ENCODE peak calls at places on chromosomes 11 and 22, in ten cellular contexts. One of them, this sample, is unnamed.

GRCh38 chr11:117668291-117668690 is 128.7 kb downstream of the DSCAML1 start:
- DNase-seq in Karpas-422: no peak
- DNase-seq in GM23248: no peak
- DNase-seq in prostate gland: no peak
- DNase-seq in CD8-positive, alpha-beta memory T cell: no peak
- DNase-seq in SK-N-MC: no peak
- DNase-seq in CD8-positive, alpha-beta T cell: no peak
- DNase-seq in substantia nigra: no peak
- DNase-seq in uterus: no peak
- DNase-seq in aorta: no peak
- DNase-seq in this sample: no peak

GRCh38 chr11:87466228-87466627 is 428.5 kb downstream of the TMEM135 start:
- DNase-seq in Karpas-422: no peak
- DNase-seq in GM23248: peak
- DNase-seq in prostate gland: no peak
- DNase-seq in CD8-positive, alpha-beta memory T cell: no peak
- DNase-seq in SK-N-MC: no peak
- DNase-seq in CD8-positive, alpha-beta T cell: no peak
- DNase-seq in substantia nigra: no peak
- DNase-seq in uterus: peak
- DNase-seq in aorta: no peak
- DNase-seq in this sample: no peak

GRCh38 chr11:31059529-31059928 is 310.0 kb downstream of the DCDC1 start:
- DNase-seq in Karpas-422: no peak
- DNase-seq in GM23248: no peak
- DNase-seq in prostate gland: no peak
- DNase-seq in CD8-positive, alpha-beta memory T cell: no peak
- DNase-seq in SK-N-MC: no peak
- DNase-seq in CD8-positive, alpha-beta T cell: no peak
- DNase-seq in substantia nigra: no peak
- DNase-seq in uterus: no peak
- DNase-seq in aorta: no peak
- DNase-seq in this sample: no peak

GRCh38 chr11:45672593-45672992 is 7.2 kb upstream of the CHST1 start:
- DNase-seq in Karpas-422: no peak
- DNase-seq in GM23248: no peak
- DNase-seq in prostate gland: no peak
- DNase-seq in CD8-positive, alpha-beta memory T cell: no peak
- DNase-seq in SK-N-MC: no peak
- DNase-seq in CD8-positive, alpha-beta T cell: no peak
- DNase-seq in substantia nigra: no peak
- DNase-seq in uterus: no peak
- DNase-seq in aorta: no peak
- DNase-seq in this sample: no peak

GRCh38 chr22:20554824-20555223 is 47.4 kb downstream of the MED15 start:
- DNase-seq in Karpas-422: no peak
- DNase-seq in GM23248: no peak
- DNase-seq in prostate gland: no peak
- DNase-seq in CD8-positive, alpha-beta memory T cell: no peak
- DNase-seq in SK-N-MC: no peak
- DNase-seq in CD8-positive, alpha-beta T cell: no peak
- DNase-seq in substantia nigra: no peak
- DNase-seq in uterus: peak
- DNase-seq in aorta: no peak
- DNase-seq in this sample: no peak

GRCh38 chr11:113311536-113311935 is 2.8 kb upstream of the TTC12 start:
- DNase-seq in Karpas-422: no peak
- DNase-seq in GM23248: no peak
- DNase-seq in prostate gland: no peak
- DNase-seq in CD8-positive, alpha-beta memory T cell: no peak
- DNase-seq in SK-N-MC: no peak
- DNase-seq in CD8-positive, alpha-beta T cell: no peak
- DNase-seq in substantia nigra: no peak
- DNase-seq in uterus: no peak
- DNase-seq in aorta: no peak
- DNase-seq in this sample: no peak

GRCh38 chr11:19510468-19510867 is 202.2 kb upstream of the NAV2 start:
- DNase-seq in Karpas-422: no peak
- DNase-seq in GM23248: no peak
- DNase-seq in prostate gland: no peak
- DNase-seq in CD8-positive, alpha-beta memory T cell: no peak
- DNase-seq in SK-N-MC: no peak
- DNase-seq in CD8-positive, alpha-beta T cell: no peak
- DNase-seq in substantia nigra: no peak
- DNase-seq in uterus: no peak
- DNase-seq in aorta: no peak
- DNase-seq in this sample: no peak

GRCh38 chr11:45193695-45194094 is 47.3 kb downstream of the PRDM11 start:
- DNase-seq in Karpas-422: no peak
- DNase-seq in GM23248: no peak
- DNase-seq in prostate gland: no peak
- DNase-seq in CD8-positive, alpha-beta memory T cell: no peak
- DNase-seq in SK-N-MC: no peak
- DNase-seq in CD8-positive, alpha-beta T cell: no peak
- DNase-seq in substantia nigra: no peak
- DNase-seq in uterus: no peak
- DNase-seq in aorta: no peak
- DNase-seq in this sample: no peak

GRCh38 chr11:2801711-2802388 is 83.7 kb downstream of the CDKN1C start:
- DNase-seq in Karpas-422: no peak
- DNase-seq in GM23248: no peak
- DNase-seq in prostate gland: no peak
- DNase-seq in CD8-positive, alpha-beta memory T cell: no peak
- DNase-seq in SK-N-MC: no peak
- DNase-seq in CD8-positive, alpha-beta T cell: no peak
- DNase-seq in substantia nigra: no peak
- DNase-seq in uterus: peak
- DNase-seq in aorta: peak
- DNase-seq in this sample: no peak

GRCh38 chr11:30984442-30984816 is 385.1 kb downstream of the DCDC1 start:
- DNase-seq in Karpas-422: no peak
- DNase-seq in GM23248: peak
- DNase-seq in prostate gland: no peak
- DNase-seq in CD8-positive, alpha-beta memory T cell: no peak
- DNase-seq in SK-N-MC: no peak
- DNase-seq in CD8-positive, alpha-beta T cell: no peak
- DNase-seq in substantia nigra: no peak
- DNase-seq in uterus: no peak
- DNase-seq in aorta: no peak
- DNase-seq in this sample: no peak

GRCh38 chr22:40273319-40273718 is 73.0 kb upstream of the ADSL start:
- DNase-seq in Karpas-422: no peak
- DNase-seq in GM23248: no peak
- DNase-seq in prostate gland: no peak
- DNase-seq in CD8-positive, alpha-beta memory T cell: no peak
- DNase-seq in SK-N-MC: no peak
- DNase-seq in CD8-positive, alpha-beta T cell: no peak
- DNase-seq in substantia nigra: no peak
- DNase-seq in uterus: no peak
- DNase-seq in aorta: no peak
- DNase-seq in this sample: no peak
- H3K27ac ChIP-seq in Karpas-422: no peak
- H3K27ac ChIP-seq in GM23248: no peak
- H3K27ac ChIP-seq in prostate gland: no peak
- H3K27ac ChIP-seq in CD8-positive, alpha-beta memory T cell: no peak
- H3K27ac ChIP-seq in SK-N-MC: no peak
- H3K27ac ChIP-seq in CD8-positive, alpha-beta T cell: no peak
- H3K27ac ChIP-seq in substantia nigra: no peak
- H3K27ac ChIP-seq in uterus: peak
- H3K27ac ChIP-seq in aorta: no peak
- H3K27ac ChIP-seq in this sample: no peak

DNA sequence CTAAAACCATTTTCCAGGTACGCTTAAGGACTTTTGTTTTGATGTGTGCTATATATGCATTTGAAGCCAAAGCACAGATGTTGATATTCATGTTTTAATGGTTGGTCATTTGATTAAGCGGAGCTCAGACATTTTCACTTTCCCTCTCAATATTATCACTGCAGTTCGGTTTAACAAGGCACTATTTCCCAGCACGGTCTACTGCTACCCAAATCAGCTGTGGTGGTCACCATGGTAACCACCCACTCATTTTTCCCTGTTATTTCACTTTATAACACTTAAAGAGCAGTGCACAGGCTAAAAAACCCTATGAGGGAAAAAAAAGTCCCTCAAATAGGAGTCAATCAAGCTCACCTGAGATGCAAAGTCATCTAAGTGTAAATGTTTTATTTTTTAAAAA is 439.6 kb upstream of the CCDC90B start:
- DNase-seq in Karpas-422: peak
- DNase-seq in GM23248: no peak
- DNase-seq in prostate gland: no peak
- DNase-seq in CD8-positive, alpha-beta memory T cell: no peak
- DNase-seq in SK-N-MC: no peak
- DNase-seq in CD8-positive, alpha-beta T cell: no peak
- DNase-seq in substantia nigra: no peak
- DNase-seq in uterus: no peak
- DNase-seq in aorta: no peak
- DNase-seq in this sample: no peak
- H3K27ac ChIP-seq in Karpas-422: no peak
- H3K27ac ChIP-seq in GM23248: no peak
- H3K27ac ChIP-seq in prostate gland: no peak
- H3K27ac ChIP-seq in CD8-positive, alpha-beta memory T cell: no peak
- H3K27ac ChIP-seq in SK-N-MC: peak
- H3K27ac ChIP-seq in CD8-positive, alpha-beta T cell: no peak
- H3K27ac ChIP-seq in substantia nigra: no peak
- H3K27ac ChIP-seq in uterus: peak
- H3K27ac ChIP-seq in aorta: no peak
- H3K27ac ChIP-seq in this sample: no peak

DNA sequence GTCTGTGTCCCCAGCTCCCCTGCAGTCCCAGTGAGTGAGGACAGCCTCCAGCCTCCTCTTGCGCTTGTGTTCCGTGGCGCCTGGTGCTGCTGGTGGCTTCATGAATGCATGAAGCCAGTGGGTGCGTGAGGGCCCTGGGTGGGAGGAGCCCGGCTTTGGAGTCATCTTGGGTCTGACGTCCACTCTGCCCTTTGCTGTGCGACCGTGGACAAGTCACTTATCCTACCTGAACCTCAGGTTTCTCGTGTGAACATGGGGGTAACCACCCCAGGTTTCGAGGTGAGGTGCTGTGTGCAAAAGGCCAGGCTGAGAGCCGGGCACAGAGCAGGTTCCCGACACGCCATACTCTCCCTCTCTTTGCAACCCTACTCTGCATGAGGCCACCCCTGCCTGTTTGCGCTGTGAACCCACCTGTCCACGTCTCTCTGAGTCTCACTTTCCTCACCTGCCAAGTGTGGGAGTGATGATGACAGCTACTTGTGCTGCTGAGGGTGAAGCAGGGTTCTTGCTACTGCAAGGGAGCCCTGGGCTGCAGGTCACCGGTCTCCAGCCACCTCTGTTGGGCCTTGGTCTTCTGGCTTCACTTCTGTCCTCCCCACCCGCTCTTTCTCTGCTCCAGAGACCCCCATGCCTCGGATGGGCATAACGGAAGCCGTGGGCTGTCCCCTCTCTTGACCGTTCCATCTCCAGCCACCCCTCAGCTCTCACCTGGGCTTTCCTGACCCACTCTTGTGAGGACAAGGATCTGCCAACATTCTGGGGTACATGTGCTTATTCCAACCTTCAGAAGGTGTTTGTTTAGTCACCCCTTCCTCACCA is 537.6 kb downstream of the TBC1D22A start:
- DNase-seq in Karpas-422: no peak
- DNase-seq in GM23248: no peak
- DNase-seq in prostate gland: no peak
- DNase-seq in CD8-positive, alpha-beta memory T cell: no peak
- DNase-seq in SK-N-MC: no peak
- DNase-seq in CD8-positive, alpha-beta T cell: no peak
- DNase-seq in substantia nigra: no peak
- DNase-seq in uterus: no peak
- DNase-seq in aorta: no peak
- DNase-seq in this sample: no peak
- H3K27ac ChIP-seq in Karpas-422: no peak
- H3K27ac ChIP-seq in GM23248: no peak
- H3K27ac ChIP-seq in prostate gland: no peak
- H3K27ac ChIP-seq in CD8-positive, alpha-beta memory T cell: no peak
- H3K27ac ChIP-seq in SK-N-MC: no peak
- H3K27ac ChIP-seq in CD8-positive, alpha-beta T cell: no peak
- H3K27ac ChIP-seq in substantia nigra: no peak
- H3K27ac ChIP-seq in uterus: no peak
- H3K27ac ChIP-seq in aorta: no peak
- H3K27ac ChIP-seq in this sample: no peak

DNA sequence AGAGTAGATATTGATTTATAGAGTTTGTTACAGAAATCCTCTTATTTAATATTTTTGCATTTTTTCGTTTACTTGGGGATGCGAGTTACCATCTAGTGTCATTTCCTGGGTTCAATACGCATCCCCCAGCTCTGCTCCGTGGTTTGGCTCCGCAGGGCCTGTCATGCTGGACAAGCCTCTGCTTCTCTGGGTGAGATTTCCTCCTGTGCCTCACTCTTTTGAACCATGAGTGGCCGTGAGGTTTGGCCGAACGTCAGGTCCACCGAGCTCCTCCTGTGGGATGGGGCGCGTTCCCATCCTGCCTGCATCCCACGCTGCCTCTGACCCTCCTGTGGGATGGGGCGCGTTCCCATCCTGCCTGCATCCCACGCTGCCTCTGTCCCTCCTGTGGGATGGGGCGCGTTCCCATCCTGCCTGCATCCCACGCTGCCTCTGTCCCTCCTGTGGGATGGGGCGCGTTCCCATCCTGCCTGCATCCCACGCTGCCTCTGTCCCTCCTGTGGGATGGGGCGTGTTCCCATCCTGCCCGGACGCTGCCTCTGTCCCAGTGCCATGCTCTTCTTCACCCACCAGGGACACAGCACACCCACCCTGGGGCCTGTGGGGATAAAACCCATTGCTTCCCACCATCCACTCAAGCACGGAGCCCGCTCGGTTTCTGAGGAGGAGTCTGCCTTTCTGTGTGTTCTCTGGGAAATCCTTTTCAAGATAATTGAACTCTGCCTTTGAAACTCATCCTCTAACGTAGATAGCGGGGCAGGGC is 506.8 kb downstream of the BRD1 start:
- DNase-seq in Karpas-422: no peak
- DNase-seq in GM23248: no peak
- DNase-seq in prostate gland: no peak
- DNase-seq in CD8-positive, alpha-beta memory T cell: no peak
- DNase-seq in SK-N-MC: no peak
- DNase-seq in CD8-positive, alpha-beta T cell: no peak
- DNase-seq in substantia nigra: no peak
- DNase-seq in uterus: no peak
- DNase-seq in aorta: no peak
- DNase-seq in this sample: no peak
- H3K27ac ChIP-seq in Karpas-422: no peak
- H3K27ac ChIP-seq in GM23248: no peak
- H3K27ac ChIP-seq in prostate gland: no peak
- H3K27ac ChIP-seq in CD8-positive, alpha-beta memory T cell: no peak
- H3K27ac ChIP-seq in SK-N-MC: no peak
- H3K27ac ChIP-seq in CD8-positive, alpha-beta T cell: no peak
- H3K27ac ChIP-seq in substantia nigra: no peak
- H3K27ac ChIP-seq in uterus: no peak
- H3K27ac ChIP-seq in aorta: no peak
- H3K27ac ChIP-seq in this sample: no peak

This sample was measured in iPS DF 6.9.